ENCODE peak calls at places on chromosomes 7 and 10, in six cellular contexts. One of them, this sample, is unnamed.

GRCh38 chr7:93245525-93246432 is 13.6 kb downstream of the VPS50 start:
- DNase-seq in IMR-90: peak; percentile 38
- DNase-seq in mesenchymal stem cell: peak; percentile 48
- DNase-seq in neuronal stem cell: peak; percentile 29
- DNase-seq in H1: no peak
- DNase-seq in mesendoderm: peak; percentile 21
- DNase-seq in this sample: no peak

GRCh38 chr7:79282051-79282694 is 171.3 kb downstream of the MAGI2 start:
- DNase-seq in mesenchymal stem cell: peak; percentile 81
- DNase-seq in H1: no peak
- DNase-seq in neuronal stem cell: no peak
- DNase-seq in IMR-90: peak; percentile 86
- DNase-seq in mesendoderm: peak; percentile 41
- DNase-seq in this sample: no peak

GRCh38 chr10:53601260-53601875 is 828.8 kb upstream of the MBL2 start:
- DNase-seq in H1: no peak
- DNase-seq in IMR-90: peak; percentile 28
- DNase-seq in mesendoderm: peak; percentile 60
- DNase-seq in neuronal stem cell: peak; percentile 9
- DNase-seq in mesenchymal stem cell: peak; percentile 45
- DNase-seq in this sample: no peak

GRCh38 chr10:34743804-34744203 is 71.3 kb downstream of the PARD3 start:
- DNase-seq in H1: no peak
- DNase-seq in IMR-90: peak; percentile 34
- DNase-seq in mesenchymal stem cell: no peak
- DNase-seq in neuronal stem cell: no peak
- DNase-seq in mesendoderm: no peak
- DNase-seq in this sample: no peak

GRCh38 chr10:5556576-5556975 is 31.8 kb downstream of the CALML3 start:
- DNase-seq in IMR-90: no peak
- DNase-seq in mesendoderm: peak; percentile 34
- DNase-seq in mesenchymal stem cell: no peak
- DNase-seq in H1: no peak
- DNase-seq in neuronal stem cell: no peak
- DNase-seq in this sample: no peak

GRCh38 chr10:119447823-119448546 is 94.5 kb downstream of the RGS10 start:
- DNase-seq in neuronal stem cell: no peak
- DNase-seq in mesenchymal stem cell: no peak
- DNase-seq in H1: no peak
- DNase-seq in IMR-90: no peak
- DNase-seq in mesendoderm: no peak
- DNase-seq in this sample: no peak

GRCh38 chr10:126070815-126071214 is 174.5 kb downstream of the FANK1 start:
- DNase-seq in neuronal stem cell: no peak
- DNase-seq in mesenchymal stem cell: no peak
- DNase-seq in mesendoderm: no peak
- DNase-seq in IMR-90: no peak
- DNase-seq in H1: no peak
- DNase-seq in this sample: no peak

GRCh38 chr10:95480901-95481491 is 80.2 kb downstream of the SORBS1 start:
- DNase-seq in H1: no peak
- DNase-seq in IMR-90: no peak
- DNase-seq in mesenchymal stem cell: no peak
- DNase-seq in neuronal stem cell: no peak
- DNase-seq in mesendoderm: peak; percentile 76
- DNase-seq in this sample: peak; percentile 42

GRCh38 chr10:117391436-117392205 is 16.4 kb upstream of the PDZD8 start:
- DNase-seq in IMR-90: peak; percentile 30
- DNase-seq in mesenchymal stem cell: no peak
- DNase-seq in H1: no peak
- DNase-seq in mesendoderm: peak; percentile 68
- DNase-seq in neuronal stem cell: no peak
- DNase-seq in this sample: no peak

GRCh38 chr7:36723951-36724664 is at the start of gene AOAH:
- DNase-seq in H1: no peak
- DNase-seq in neuronal stem cell: no peak
- DNase-seq in mesendoderm: no peak
- DNase-seq in IMR-90: no peak
- DNase-seq in mesenchymal stem cell: no peak
- DNase-seq in this sample: no peak

GRCh38 chr10:109650228-109650627 is 273.1 kb downstream of the XPNPEP1 start:
- DNase-seq in IMR-90: no peak
- DNase-seq in H1: no peak
- DNase-seq in mesendoderm: no peak
- DNase-seq in neuronal stem cell: no peak
- DNase-seq in mesenchymal stem cell: no peak
- DNase-seq in this sample: no peak

GRCh38 chr7:157413881-157414701 is 77.3 kb downstream of the DNAJB6 start:
- DNase-seq in neuronal stem cell: no peak
- DNase-seq in mesendoderm: no peak
- DNase-seq in IMR-90: no peak
- DNase-seq in mesenchymal stem cell: no peak
- DNase-seq in H1: no peak
- DNase-seq in this sample: no peak

DNA sequence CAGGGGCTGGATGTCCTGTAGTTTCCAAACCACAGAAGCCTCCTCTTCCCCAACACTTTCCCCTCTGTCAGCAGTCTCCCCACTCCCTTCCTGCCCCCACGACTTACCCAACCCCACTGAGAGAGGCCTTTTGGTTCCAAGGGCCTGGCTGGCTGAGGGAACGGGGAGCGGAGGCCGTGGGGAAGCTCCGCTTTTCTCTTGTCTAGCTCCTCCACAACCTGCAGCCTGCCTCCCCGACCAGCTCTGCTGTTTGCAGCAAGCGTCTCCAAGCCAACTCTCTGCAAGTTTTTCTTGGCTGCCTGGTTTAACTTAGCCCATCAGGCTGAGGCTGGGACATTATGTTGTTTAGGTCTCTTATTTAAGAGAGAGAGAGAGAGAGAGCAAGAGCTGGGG is 126.8 kb downstream of the NEURL1 start:
- DNase-seq in H1: no peak
- DNase-seq in mesendoderm: no peak
- DNase-seq in mesenchymal stem cell: no peak
- DNase-seq in IMR-90: no peak
- DNase-seq in neuronal stem cell: no peak
- DNase-seq in this sample: no peak
- H2BK15ac ChIP-seq in H1: no peak overlapping the region
- H2BK15ac ChIP-seq in mesendoderm: no peak overlapping the region
- H2BK15ac ChIP-seq in mesenchymal stem cell: no peak overlapping the region
- H2BK15ac ChIP-seq in IMR-90: no peak overlapping the region
- H2BK15ac ChIP-seq in neuronal stem cell: no peak overlapping the region
- H2BK15ac ChIP-seq in this sample: no peak overlapping the region

GRCh38 chr10:43461950-43462349 is 25.0 kb downstream of the ZNF487 start:
- DNase-seq in mesenchymal stem cell: peak; percentile 84
- DNase-seq in mesendoderm: peak; percentile 80
- DNase-seq in H1: no peak
- DNase-seq in neuronal stem cell: peak; percentile 70
- DNase-seq in IMR-90: peak; percentile 85
- DNase-seq in this sample: no peak
- H2BK15ac ChIP-seq in mesenchymal stem cell: no peak overlapping the region
- H2BK15ac ChIP-seq in mesendoderm: no peak overlapping the region
- H2BK15ac ChIP-seq in H1: no peak overlapping the region
- H2BK15ac ChIP-seq in neuronal stem cell: no peak overlapping the region
- H2BK15ac ChIP-seq in IMR-90: no peak overlapping the region
- H2BK15ac ChIP-seq in this sample: no peak overlapping the region

GRCh38 chr7:20354825-20355466 is 24.2 kb downstream of the ITGB8 start:
- DNase-seq in neuronal stem cell: no peak
- DNase-seq in IMR-90: no peak
- DNase-seq in mesenchymal stem cell: no peak
- DNase-seq in mesendoderm: no peak
- DNase-seq in H1: no peak
- DNase-seq in this sample: no peak
- H2BK15ac ChIP-seq in neuronal stem cell: no peak overlapping the region
- H2BK15ac ChIP-seq in IMR-90: no peak overlapping the region
- H2BK15ac ChIP-seq in mesenchymal stem cell: no peak overlapping the region
- H2BK15ac ChIP-seq in mesendoderm: no peak overlapping the region
- H2BK15ac ChIP-seq in H1: no peak overlapping the region
- H2BK15ac ChIP-seq in this sample: no peak overlapping the region

GRCh38 chr10:121988361-121989324 is at the start of gene TACC2:
- DNase-seq in mesendoderm: no peak
- DNase-seq in mesenchymal stem cell: no peak
- DNase-seq in neuronal stem cell: no peak
- DNase-seq in IMR-90: no peak
- DNase-seq in H1: no peak
- DNase-seq in this sample: no peak
- H2BK15ac ChIP-seq in mesendoderm: no peak within 1 kb of the TSS
- H2BK15ac ChIP-seq in mesenchymal stem cell: no peak within 1 kb of the TSS
- H2BK15ac ChIP-seq in neuronal stem cell: no peak within 1 kb of the TSS
- H2BK15ac ChIP-seq in IMR-90: no peak within 1 kb of the TSS
- H2BK15ac ChIP-seq in H1: no peak within 1 kb of the TSS
- H2BK15ac ChIP-seq in this sample: no peak within 1 kb of the TSS

GRCh38 chr7:1043552-1044188 is 676 bp upstream of the GPR146 start:
- DNase-seq in neuronal stem cell: no peak
- DNase-seq in mesenchymal stem cell: no peak
- DNase-seq in H1: no peak
- DNase-seq in mesendoderm: no peak
- DNase-seq in IMR-90: no peak
- DNase-seq in this sample: no peak

GRCh38 chr7:1044189-1045037 is at the start of gene GPR146:
- DNase-seq in mesendoderm: peak; percentile 98
- DNase-seq in neuronal stem cell: peak; percentile 97
- DNase-seq in mesenchymal stem cell: peak; percentile 96
- DNase-seq in IMR-90: peak; percentile 94
- DNase-seq in H1: peak; percentile 98
- DNase-seq in this sample: peak; percentile 97

GRCh38 chr7:1045038-1045726 is 836 bp downstream of the GPR146 start:
- DNase-seq in mesendoderm: no peak
- DNase-seq in IMR-90: no peak
- DNase-seq in neuronal stem cell: no peak
- DNase-seq in mesenchymal stem cell: no peak
- DNase-seq in H1: no peak
- DNase-seq in this sample: no peak

GRCh38 chr7:1046722-1047679 is 2.7 kb downstream of the GPR146 start:
- DNase-seq in mesenchymal stem cell: no peak
- DNase-seq in mesendoderm: no peak
- DNase-seq in IMR-90: no peak
- DNase-seq in H1: no peak
- DNase-seq in neuronal stem cell: no peak
- DNase-seq in this sample: no peak

GRCh38 chr7:1045727-1046063 is 1.3 kb downstream of the GPR146 start:
- DNase-seq in mesendoderm: no peak
- DNase-seq in mesenchymal stem cell: no peak
- DNase-seq in IMR-90: no peak
- DNase-seq in neuronal stem cell: no peak
- DNase-seq in H1: no peak
- DNase-seq in this sample: no peak
- H2BK15ac ChIP-seq in mesendoderm: no peak overlapping the region
- H2BK15ac ChIP-seq in mesenchymal stem cell: no peak overlapping the region
- H2BK15ac ChIP-seq in IMR-90: no peak overlapping the region
- H2BK15ac ChIP-seq in neuronal stem cell: no peak overlapping the region
- H2BK15ac ChIP-seq in H1: no peak overlapping the region
- H2BK15ac ChIP-seq in this sample: no peak overlapping the region

GRCh38 chr10:42868530-42868929 is 85.9 kb downstream of the BMS1 start:
- DNase-seq in IMR-90: no peak
- DNase-seq in H1: no peak
- DNase-seq in mesenchymal stem cell: no peak
- DNase-seq in neuronal stem cell: no peak
- DNase-seq in mesendoderm: no peak
- DNase-seq in this sample: no peak
- H2BK15ac ChIP-seq in IMR-90: no peak overlapping the region
- H2BK15ac ChIP-seq in H1: no peak overlapping the region
- H2BK15ac ChIP-seq in mesenchymal stem cell: no peak overlapping the region
- H2BK15ac ChIP-seq in neuronal stem cell: no peak overlapping the region
- H2BK15ac ChIP-seq in mesendoderm: no peak overlapping the region
- H2BK15ac ChIP-seq in this sample: no peak overlapping the region